ENCODE peak calls at places on chromosomes 3 and 15, in four cellular contexts. One of them, this sample, is unnamed.

GRCh38 chr3:4855676-4856075 is 123.6 kb upstream of the BHLHE40 start:
- DNase-seq in GM12878: no peak
- DNase-seq in HepG2: no peak
- DNase-seq in K562: no peak
- DNase-seq in this sample: no peak

GRCh38 chr3:48086736-48087470 is 70.7 kb upstream of the MAP4 start:
- DNase-seq in GM12878: no peak
- DNase-seq in K562: no peak
- DNase-seq in HepG2: peak; percentile 38
- DNase-seq in this sample: no peak

GRCh38 chr3:16907245-16907644 is 22.5 kb downstream of the PLCL2 start:
- DNase-seq in K562: peak; percentile 16
- DNase-seq in HepG2: no peak
- DNase-seq in GM12878: no peak
- DNase-seq in this sample: no peak

GRCh38 chr3:126152458-126152857 is 27.9 kb downstream of the ALDH1L1 start:
- DNase-seq in K562: no peak
- DNase-seq in GM12878: no peak
- DNase-seq in HepG2: no peak
- DNase-seq in this sample: no peak

GRCh38 chr3:142802891-142803290 is 79.1 kb downstream of the TRPC1 start:
- DNase-seq in GM12878: no peak
- DNase-seq in K562: no peak
- DNase-seq in HepG2: no peak
- DNase-seq in this sample: no peak

GRCh38 chr3:154889227-154889634 is 190.9 kb upstream of the MME start:
- DNase-seq in GM12878: no peak
- DNase-seq in K562: no peak
- DNase-seq in HepG2: no peak
- DNase-seq in this sample: no peak

GRCh38 chr3:130692455-130692854 is 54.2 kb downstream of the PIK3R4 start:
- DNase-seq in HepG2: no peak
- DNase-seq in GM12878: no peak
- DNase-seq in K562: no peak
- DNase-seq in this sample: no peak

GRCh38 chr15:53811530-53811929 is 52.1 kb upstream of the WDR72 start:
- DNase-seq in HepG2: peak; percentile 42
- DNase-seq in GM12878: no peak
- DNase-seq in K562: no peak
- DNase-seq in this sample: no peak

GRCh38 chr3:106522397-106522796 is 653.6 kb upstream of the CBLB start:
- DNase-seq in HepG2: no peak
- DNase-seq in GM12878: no peak
- DNase-seq in K562: no peak
- DNase-seq in this sample: no peak

GRCh38 chr15:92524161-92524560 is 130.5 kb downstream of the ST8SIA2 start:
- DNase-seq in K562: no peak
- DNase-seq in GM12878: no peak
- DNase-seq in HepG2: no peak
- DNase-seq in this sample: no peak

GRCh38 chr15:38991701-38992100 is 427.1 kb upstream of the RASGRP1 start:
- DNase-seq in GM12878: no peak
- DNase-seq in K562: no peak
- DNase-seq in HepG2: no peak
- DNase-seq in this sample: no peak

GRCh38 chr3:37974121-37974927 is 16.3 kb upstream of the VILL start:
- DNase-seq in GM12878: no peak
- DNase-seq in HepG2: peak; percentile 56
- DNase-seq in K562: peak; percentile 82
- DNase-seq in this sample: peak; percentile 72

DNA sequence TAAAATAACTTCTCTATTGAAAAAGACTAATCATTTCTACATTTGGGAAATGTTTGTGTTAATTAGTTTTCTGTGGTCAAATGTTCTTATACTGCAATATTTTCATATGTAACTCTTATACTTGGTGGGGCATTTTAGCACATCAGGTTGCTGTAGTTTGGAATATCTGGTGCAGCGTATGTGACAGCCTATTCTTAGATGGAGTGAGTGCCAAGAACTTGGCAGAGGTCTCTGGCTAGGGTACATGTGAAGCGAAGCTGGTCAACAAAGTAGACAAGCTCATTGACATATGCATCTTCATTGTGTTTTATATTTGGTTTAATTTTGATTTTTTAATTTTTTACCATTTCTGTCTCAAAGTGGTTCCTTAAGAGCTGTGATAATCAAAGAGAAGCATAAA is 53.2 kb downstream of the CHAC1 start:
- DNase-seq in GM12878: no peak
- DNase-seq in K562: no peak
- DNase-seq in HepG2: no peak
- DNase-seq in this sample: no peak
- TF ChIP-seq BHLHE40 in GM12878: no peak
- TF ChIP-seq BHLHE40 in K562: no peak
- TF ChIP-seq BHLHE40 in HepG2: no peak
- TF ChIP-seq BHLHE40 in this sample: no peak

DNA sequence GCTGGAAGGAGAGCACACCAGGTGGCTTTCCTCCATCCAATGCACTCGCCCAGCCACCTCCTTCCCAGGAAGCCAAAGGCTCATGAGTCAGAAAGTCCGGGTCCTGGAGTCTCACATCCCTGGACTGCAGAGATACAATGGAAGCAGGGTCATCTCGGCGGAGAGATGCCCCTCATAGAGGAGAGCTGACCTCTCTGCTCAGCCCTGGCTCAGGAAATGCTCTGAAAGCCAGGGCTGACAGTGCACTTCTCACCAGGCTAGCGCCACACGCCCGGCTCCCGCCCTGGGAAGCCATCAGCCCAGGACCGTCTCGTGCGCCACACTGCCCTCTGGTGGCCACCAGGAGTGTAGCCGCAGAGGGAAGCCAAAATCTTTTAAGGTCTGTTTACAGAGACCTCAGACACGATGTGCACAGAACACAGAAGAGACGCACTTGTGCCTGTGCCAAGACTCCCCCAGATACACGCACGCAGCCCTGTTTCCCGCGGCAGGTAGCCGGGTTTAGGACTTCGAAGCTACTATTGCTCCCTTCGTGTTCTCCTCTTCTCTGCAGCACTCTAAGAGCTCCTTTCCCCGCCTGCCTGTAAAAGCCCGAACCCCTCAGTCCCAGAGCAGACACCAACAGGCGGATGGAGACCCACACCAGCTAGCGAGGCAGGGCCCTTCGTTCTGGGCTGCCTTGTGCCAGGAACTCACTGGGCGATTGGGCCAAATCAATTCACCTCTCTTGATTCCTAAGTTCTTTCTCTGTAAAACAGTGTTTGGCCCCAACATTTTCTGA is 9.7 kb downstream of the NTRK3 start:
- DNase-seq in HepG2: peak; percentile 44
- DNase-seq in K562: peak; percentile 81
- DNase-seq in GM12878: no peak
- DNase-seq in this sample: peak; percentile 87
- TF ChIP-seq SP1 in HepG2: no peak
- TF ChIP-seq SP1 in K562: no peak
- TF ChIP-seq SP1 in GM12878: no peak
- TF ChIP-seq SP1 in this sample: no peak

GRCh38 chr3:134904796-134905646 is 110.0 kb downstream of the EPHB1 start:
- DNase-seq in HepG2: no peak
- DNase-seq in K562: no peak
- DNase-seq in GM12878: peak; percentile 55
- DNase-seq in this sample: no peak
- TF ChIP-seq FOXK2 in HepG2: no peak
- TF ChIP-seq FOXK2 in K562: no peak
- TF ChIP-seq FOXK2 in GM12878: no peak
- TF ChIP-seq FOXK2 in this sample: no peak

GRCh38 chr3:17945799-17946381 is 203.5 kb upstream of the TBC1D5 start:
- DNase-seq in K562: no peak
- DNase-seq in GM12878: no peak
- DNase-seq in HepG2: no peak
- DNase-seq in this sample: no peak
- TF ChIP-seq BHLHE40 in K562: no peak
- TF ChIP-seq BHLHE40 in GM12878: no peak
- TF ChIP-seq BHLHE40 in HepG2: no peak
- TF ChIP-seq BHLHE40 in this sample: no peak

GRCh38 chr3:112074006-112074405 is 12.2 kb upstream of the C3orf52 start:
- DNase-seq in K562: no peak
- DNase-seq in GM12878: no peak
- DNase-seq in HepG2: no peak
- DNase-seq in this sample: no peak
- TF ChIP-seq SP1 in K562: no peak
- TF ChIP-seq SP1 in GM12878: no peak
- TF ChIP-seq SP1 in HepG2: no peak
- TF ChIP-seq SP1 in this sample: no peak

GRCh38 chr3:188573286-188573928 is 419.4 kb downstream of the LPP start:
- DNase-seq in K562: no peak
- DNase-seq in HepG2: no peak
- DNase-seq in GM12878: no peak
- DNase-seq in this sample: no peak

GRCh38 chr3:188573929-188574317 is 420.0 kb downstream of the LPP start:
- DNase-seq in HepG2: no peak
- DNase-seq in K562: no peak
- DNase-seq in GM12878: no peak
- DNase-seq in this sample: no peak

GRCh38 chr3:188577539-188577938 is 423.6 kb downstream of the LPP start:
- DNase-seq in K562: no peak
- DNase-seq in HepG2: no peak
- DNase-seq in GM12878: no peak
- DNase-seq in this sample: no peak

GRCh38 chr3:188575501-188575900 is 421.5 kb downstream of the LPP start:
- DNase-seq in GM12878: no peak
- DNase-seq in K562: no peak
- DNase-seq in HepG2: no peak
- DNase-seq in this sample: no peak

DNA sequence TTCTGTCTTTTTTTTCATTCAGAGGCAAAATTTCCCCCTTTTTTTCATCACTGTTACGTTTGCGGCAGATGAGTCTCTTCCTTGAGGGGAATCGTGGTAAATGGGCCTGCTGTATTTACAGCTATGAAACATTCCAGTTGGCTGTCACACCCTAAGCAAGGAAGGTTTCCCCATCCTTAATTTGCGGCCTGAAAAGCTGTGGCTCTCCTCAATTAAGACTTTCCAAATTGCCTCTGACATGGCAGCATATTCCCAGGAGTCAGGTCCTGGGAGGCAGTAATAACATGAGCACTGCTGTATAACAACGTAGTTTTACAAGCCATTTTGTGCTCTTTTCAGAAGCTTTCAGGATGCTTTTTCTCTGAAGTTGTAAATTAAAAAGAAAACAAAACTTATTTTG is 420.9 kb downstream of the LPP start:
- DNase-seq in GM12878: no peak
- DNase-seq in HepG2: no peak
- DNase-seq in K562: no peak
- DNase-seq in this sample: no peak
- TF ChIP-seq FOXK2 in GM12878: no peak
- TF ChIP-seq FOXK2 in HepG2: no peak
- TF ChIP-seq FOXK2 in K562: no peak
- TF ChIP-seq FOXK2 in this sample: no peak

DNA sequence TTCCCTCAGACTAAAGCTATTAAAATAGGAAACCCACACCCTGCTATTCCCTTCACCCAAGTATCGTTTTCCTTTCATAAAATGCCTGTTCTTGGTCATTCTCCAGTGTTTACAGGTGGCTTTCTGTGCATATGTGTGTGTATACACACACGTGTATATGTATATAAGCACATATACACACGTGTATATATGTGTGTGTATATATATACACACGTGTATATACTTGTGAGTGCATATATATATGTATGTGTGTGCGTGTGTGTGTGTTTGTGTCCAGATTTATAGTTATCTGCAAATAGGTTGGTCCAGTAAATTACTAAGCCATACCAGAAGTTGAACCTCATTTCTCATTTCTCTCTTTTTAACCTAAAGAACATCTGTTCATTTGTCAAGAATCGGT is 15.7 kb upstream of the TEX9 start:
- DNase-seq in HepG2: no peak
- DNase-seq in K562: no peak
- DNase-seq in GM12878: no peak
- DNase-seq in this sample: no peak
- TF ChIP-seq BHLHE40 in HepG2: no peak
- TF ChIP-seq BHLHE40 in K562: no peak
- TF ChIP-seq BHLHE40 in GM12878: no peak
- TF ChIP-seq BHLHE40 in this sample: no peak

This sample was measured in HEK293T.